ENCODE peak calls at places on chromosome 17, in nine cellular contexts. M is breast epithelium, E is heart left ventricle, L is sigmoid colon, O is HCT116, J is right lobe of liver, G is transverse colon, K is vagina, P is A549. A is an unnamed sample.

GRCh38 chr17:63841350-63842172 is 924 bp downstream of the SMARCD2 start:
- DNase-seq in L (peak), M (peak), P (no peak), J (peak), K (no peak), E (peak), G (peak), O (no peak), A (peak)

GRCh38 chr17:45073414-45074070 is 12.4 kb downstream of the NMT1 start:
- DNase-seq in L (peak), J (no peak), G (peak), P (no peak), M (no peak), E (no peak), K (no peak), O (no peak), A (no peak)

GRCh38 chr17:83064732-83065659 is 14.4 kb upstream of the METRNL start:
- DNase-seq in J (peak), K (no peak), L (peak), M (peak), G (peak), E (peak), O (no peak), P (no peak), A (peak)

GRCh38 chr17:83100853-83101391 is 21.5 kb downstream of the METRNL start:
- DNase-seq in O (no peak), P (no peak), M (no peak), K (no peak), G (peak), L (no peak), J (no peak), E (no peak), A (no peak)

GRCh38 chr17:5527647-5528250 is 41.4 kb downstream of the MIS12 start:
- DNase-seq in M (no peak), G (no peak), J (no peak), P (no peak), E (no peak), K (no peak), L (peak), O (no peak), A (no peak)

GRCh38 chr17:4201231-4201630 is 58.2 kb downstream of the CYB5D2 start:
- DNase-seq in K (no peak), O (no peak), E (no peak), M (no peak), J (no peak), P (no peak), G (no peak), L (no peak), A (no peak)

GRCh38 chr17:64130559-64131001 is 636 bp upstream of the ERN1 start:
- DNase-seq in K (no peak), M (no peak), O (no peak), E (peak), P (no peak), L (peak), G (peak), J (no peak), A (no peak)

GRCh38 chr17:73657473-73658116 is 13.3 kb upstream of the SDK2 start:
- DNase-seq in L (no peak), M (no peak), P (peak), E (peak), K (no peak), J (peak), G (peak), O (peak), A (peak)

GRCh38 chr17:34892864-34893263 is 68.4 kb downstream of the CCT6B start:
- DNase-seq in G (no peak), L (no peak), E (no peak), O (peak), J (no peak), K (no peak), M (no peak), P (peak), A (no peak)

GRCh38 chr17:15260376-15261062 is 4.6 kb downstream of the PMP22 start:
- DNase-seq in M (peak), P (peak), J (peak), O (no peak), E (peak), L (peak), K (no peak), G (peak), A (peak)

GRCh38 chr17:48429638-48430586 is at the start of gene SKAP1:
- DNase-seq in O (no peak), E (no peak), L (no peak), K (no peak), P (no peak), G (peak), J (no peak), M (no peak), A (peak)

GRCh38 chr17:8089728-8090127 is 2.2 kb upstream of the ALOX12B start:
- DNase-seq in L (no peak), M (no peak), P (no peak), K (no peak), G (no peak), J (no peak), O (no peak), E (no peak), A (no peak)

GRCh38 chr17:64393000-64393402 is 2.3 kb upstream of the PECAM1 start:
- DNase-seq in M (no peak), E (no peak), J (peak), O (no peak), P (no peak), L (no peak), G (no peak), K (no peak), A (no peak)

GRCh38 chr17:42361781-42362186 is 26.5 kb downstream of the STAT3 start:
- DNase-seq in G (peak), J (no peak), L (no peak), M (no peak), K (no peak), O (no peak), P (peak), E (no peak), A (no peak)

GRCh38 chr17:82754297-82755208 is 2.7 kb downstream of the TBCD start:
- DNase-seq in K (no peak), M (no peak), E (no peak), J (peak), O (peak), L (no peak), P (peak), G (peak), A (no peak)

GRCh38 chr17:59431606-59432005 is 100.2 kb downstream of the YPEL2 start:
- DNase-seq in J (no peak), E (no peak), K (no peak), M (no peak), P (no peak), L (no peak), O (no peak), G (no peak), A (no peak)

GRCh38 chr17:82933006-82933310 is 93.1 kb upstream of the ZNF750 start:
- DNase-seq in P (no peak), G (no peak), K (no peak), J (peak), E (no peak), L (peak), M (no peak), O (no peak), A (peak)

GRCh38 chr17:5354886-5355415 is 64.5 kb downstream of the NUP88 start:
- DNase-seq in G (no peak), P (no peak), O (no peak), K (no peak), J (no peak), M (no peak), E (no peak), L (no peak), A (no peak)

GRCh38 chr17:11608396-11608795 is 10.1 kb downstream of the DNAH9 start:
- DNase-seq in J (peak), K (no peak), G (peak), M (peak), E (peak), O (no peak), L (peak), P (peak), A (peak)

GRCh38 chr17:74549343-74549742 is 3.4 kb upstream of the CD300C start:
- DNase-seq in L (no peak), G (no peak), J (no peak), P (no peak), E (no peak), K (no peak), M (no peak), O (no peak), A (no peak)

GRCh38 chr17:62616993-62617893 is 10.2 kb upstream of the MRC2 start:
- DNase-seq in P (no peak), K (no peak), L (no peak), J (no peak), O (no peak), M (no peak), G (no peak), E (no peak), A (no peak)

GRCh38 chr17:36901506-36901905 is 35.8 kb upstream of the LHX1 start:
- DNase-seq in O (no peak), K (no peak), L (no peak), M (no peak), E (no peak), J (no peak), P (peak), G (no peak), A (no peak)

GRCh38 chr17:81411305-81411704 is 16.0 kb downstream of the BAHCC1 start:
- DNase-seq in O (no peak), E (no peak), L (no peak), G (no peak), P (no peak), J (no peak), M (no peak), K (no peak), A (no peak)

GRCh38 chr17:30290696-30291570 is 811 bp downstream of the BLMH start:
- DNase-seq in P (peak), L (peak), G (peak), M (no peak), J (peak), O (no peak), K (no peak), E (peak), A (peak)

GRCh38 chr17:62966426-62967110 is 533 bp downstream of the TANC2 start:
- DNase-seq in P (peak), J (peak), G (peak), K (no peak), E (no peak), O (no peak), M (peak), L (no peak), A (peak)

GRCh38 chr17:80071116-80071980 is 30.0 kb upstream of the GAA start:
- DNase-seq in E (peak), K (no peak), L (peak), O (no peak), M (peak), J (peak), G (peak), P (no peak), A (peak)
- TF ChIP-seq POLR2A in E (no peak), K (no peak), L (no peak), O (no peak), M (no peak), J (peak), G (no peak), P (no peak), A (no peak)

DNA sequence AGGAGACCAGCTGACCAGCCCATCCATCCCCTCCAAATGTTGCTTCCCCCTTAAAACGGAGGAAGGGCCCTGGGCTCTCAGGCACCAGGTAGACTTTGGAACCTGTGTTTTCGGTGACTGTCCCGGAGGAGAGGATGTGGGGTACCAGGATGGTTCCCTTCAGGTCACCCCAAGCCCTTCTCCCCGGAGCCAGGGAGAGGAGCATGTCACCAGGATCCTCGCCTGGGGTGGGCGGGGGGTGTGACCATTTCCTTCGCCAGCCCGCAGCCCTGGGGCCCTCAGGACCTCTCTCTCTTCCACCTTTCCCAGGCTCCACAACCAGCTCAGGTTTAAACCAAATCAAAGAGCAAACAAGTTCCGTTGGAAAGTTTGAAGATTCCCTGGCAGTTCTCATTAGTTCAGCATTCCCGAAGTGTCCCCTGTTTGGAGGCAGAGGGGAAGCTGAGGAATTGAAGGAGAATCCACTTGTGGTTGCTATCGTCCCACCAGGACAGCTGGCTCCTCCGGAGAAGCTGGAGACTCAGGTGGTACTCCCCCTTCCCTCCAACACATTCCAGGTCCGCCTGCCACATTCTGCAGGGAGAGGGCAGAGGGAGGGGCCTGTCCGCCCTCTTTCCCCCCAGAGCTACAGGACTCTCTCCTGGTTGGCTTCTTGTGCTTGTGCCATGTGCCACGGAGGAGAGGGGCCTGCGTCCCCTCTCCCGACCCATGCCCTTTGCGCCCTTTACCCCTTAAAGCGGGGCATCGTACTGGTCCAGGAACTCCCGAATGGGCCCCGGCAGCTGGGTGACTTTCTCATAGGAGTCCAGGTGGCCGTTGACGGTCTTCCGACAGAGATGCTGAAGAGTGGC is 2.0 kb downstream of the SOCS3 start:
- DNase-seq in O (no peak), G (no peak), M (no peak), K (no peak), E (no peak), L (no peak), P (peak), J (no peak), A (no peak)
- TF ChIP-seq POLR2A in O (no peak), G (no peak), M (no peak), K (no peak), E (no peak), L (no peak), P (no peak), J (no peak), A (no peak)

GRCh38 chr17:6941989-6942388 is 53.9 kb upstream of the ALOX12 start:
- DNase-seq in L (no peak), E (no peak), M (no peak), O (no peak), J (no peak), K (no peak), G (no peak), P (no peak), A (no peak)

GRCh38 chr17:6938637-6939036 is 57.2 kb upstream of the ALOX12 start:
- DNase-seq in M (no peak), J (no peak), G (no peak), E (no peak), O (no peak), L (no peak), P (no peak), K (no peak), A (no peak)

GRCh38 chr17:6936370-6937028 is 59.4 kb upstream of the ALOX12 start:
- DNase-seq in J (no peak), P (no peak), G (peak), M (no peak), K (no peak), O (no peak), E (no peak), L (peak), A (no peak)

GRCh38 chr17:6940186-6940649 is 55.6 kb upstream of the ALOX12 start:
- DNase-seq in P (no peak), O (no peak), K (no peak), E (no peak), M (no peak), L (peak), J (no peak), G (peak), A (no peak)
- TF ChIP-seq POLR2A in P (no peak), O (no peak), K (no peak), E (no peak), M (no peak), L (no peak), J (no peak), G (no peak), A (no peak)

GRCh38 chr17:17749025-17749772 is 67.9 kb downstream of the RAI1 start:
- DNase-seq in E (peak), O (no peak), P (no peak), G (no peak), M (no peak), J (no peak), L (no peak), K (no peak), A (no peak)
- TF ChIP-seq POLR2A in E (no peak), O (no peak), P (no peak), G (no peak), M (no peak), J (no peak), L (no peak), K (no peak), A (no peak)

GRCh38 chr17:28854457-28855382 is at the start of gene ERAL1:
- DNase-seq in K (no peak), O (peak), E (peak), M (peak), G (peak), J (peak), L (peak), P (peak), A (peak)

GRCh38 chr17:28860363-28860808 is 5.6 kb downstream of the ERAL1 start:
- DNase-seq in M (no peak), E (no peak), L (no peak), P (no peak), G (no peak), J (no peak), O (no peak), K (no peak), A (no peak)

GRCh38 chr17:28861393-28862203 is 6.8 kb downstream of the ERAL1 start:
- DNase-seq in G (peak), J (no peak), K (no peak), M (no peak), P (no peak), O (no peak), L (no peak), E (no peak), A (no peak)

GRCh38 chr17:28862497-28862896 is 7.7 kb downstream of the ERAL1 start:
- DNase-seq in J (no peak), K (no peak), P (no peak), O (no peak), E (no peak), L (no peak), M (no peak), G (no peak), A (no peak)

DNA sequence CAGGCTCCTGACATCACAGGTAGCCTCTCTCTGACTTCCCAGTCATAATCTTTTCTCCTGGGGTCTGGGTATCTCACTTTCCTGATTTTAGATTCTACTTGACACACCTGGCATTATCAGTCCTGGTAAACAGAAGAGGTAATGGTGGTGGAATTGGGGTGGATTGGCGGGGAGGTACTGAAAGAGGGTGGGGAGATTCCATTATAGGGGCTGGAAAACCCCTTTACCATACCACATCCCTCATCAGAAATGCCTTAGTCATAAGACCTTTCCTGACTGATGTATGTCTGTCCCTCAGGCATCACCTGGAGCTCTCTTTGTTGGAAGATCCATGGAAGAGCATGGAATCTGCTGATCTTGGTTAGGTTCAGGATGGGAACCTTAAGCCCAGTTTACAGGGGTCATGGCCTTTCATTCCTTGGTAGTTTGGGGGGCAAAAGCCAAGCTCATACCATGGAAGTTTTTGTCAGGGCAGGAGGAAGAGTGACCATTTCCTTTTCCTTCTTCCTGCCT is 3.1 kb downstream of the ERAL1 start:
- DNase-seq in M (no peak), L (no peak), G (no peak), J (no peak), K (no peak), E (no peak), O (no peak), P (no peak), A (no peak)
- TF ChIP-seq POLR2A in M (no peak), L (no peak), G (no peak), J (no peak), K (no peak), E (no peak), O (no peak), P (no peak), A (no peak)

GRCh38 chr17:76270770-76271668 is 5.9 kb downstream of the UBALD2 start:
- DNase-seq in G (no peak), O (no peak), M (no peak), K (no peak), J (no peak), L (no peak), E (no peak), P (no peak), A (no peak)
- TF ChIP-seq POLR2A in G (peak), O (no peak), M (no peak), K (no peak), J (no peak), L (no peak), E (no peak), P (no peak), A (no peak)